ENCODE peak calls at places on chromosomes 13 and 19, in eight cellular contexts. One of them, this sample, is unnamed.

GRCh38 chr19:9847087-9847671 is 12.1 kb downstream of the PIN1 start:
- DNase-seq in upper lobe of left lung: peak
- DNase-seq in MCF 10A: peak
- DNase-seq in GM23338: peak
- DNase-seq in body of pancreas: peak
- DNase-seq in WTC11: peak
- DNase-seq in uterus: peak
- DNase-seq in AG04449: peak
- DNase-seq in this sample: peak

GRCh38 chr19:4673216-4673615 is 3.1 kb upstream of the MYDGF start:
- DNase-seq in MCF 10A: no peak
- DNase-seq in AG04449: no peak
- DNase-seq in uterus: no peak
- DNase-seq in body of pancreas: no peak
- DNase-seq in WTC11: no peak
- DNase-seq in GM23338: no peak
- DNase-seq in upper lobe of left lung: no peak
- DNase-seq in this sample: no peak

GRCh38 chr13:51291341-51291740 is 48.1 kb upstream of the SERPINE3 start:
- DNase-seq in MCF 10A: peak
- DNase-seq in uterus: no peak
- DNase-seq in WTC11: no peak
- DNase-seq in body of pancreas: no peak
- DNase-seq in upper lobe of left lung: no peak
- DNase-seq in GM23338: no peak
- DNase-seq in AG04449: no peak
- DNase-seq in this sample: no peak

GRCh38 chr19:56110515-56111448 is 10.3 kb downstream of the ZNF787 start:
- DNase-seq in AG04449: no peak
- DNase-seq in WTC11: no peak
- DNase-seq in MCF 10A: no peak
- DNase-seq in GM23338: no peak
- DNase-seq in uterus: no peak
- DNase-seq in upper lobe of left lung: peak
- DNase-seq in body of pancreas: peak
- DNase-seq in this sample: peak

GRCh38 chr13:46542833-46543232 is 10.1 kb upstream of the LRCH1 start:
- DNase-seq in MCF 10A: no peak
- DNase-seq in WTC11: no peak
- DNase-seq in body of pancreas: no peak
- DNase-seq in upper lobe of left lung: no peak
- DNase-seq in GM23338: no peak
- DNase-seq in AG04449: no peak
- DNase-seq in uterus: no peak
- DNase-seq in this sample: no peak

GRCh38 chr13:93552596-93552995 is 326.0 kb downstream of the GPC6 start:
- DNase-seq in WTC11: no peak
- DNase-seq in upper lobe of left lung: no peak
- DNase-seq in AG04449: no peak
- DNase-seq in uterus: no peak
- DNase-seq in MCF 10A: no peak
- DNase-seq in GM23338: peak
- DNase-seq in body of pancreas: no peak
- DNase-seq in this sample: no peak

GRCh38 chr19:5621945-5622464 is 571 bp downstream of the SAFB2 start:
- DNase-seq in WTC11: no peak
- DNase-seq in upper lobe of left lung: no peak
- DNase-seq in GM23338: peak
- DNase-seq in AG04449: no peak
- DNase-seq in MCF 10A: peak
- DNase-seq in body of pancreas: peak
- DNase-seq in uterus: peak
- DNase-seq in this sample: no peak

GRCh38 chr13:112790735-112791641 is 101.2 kb downstream of the ATP11A start:
- DNase-seq in body of pancreas: no peak
- DNase-seq in WTC11: peak
- DNase-seq in uterus: peak
- DNase-seq in GM23338: no peak
- DNase-seq in AG04449: no peak
- DNase-seq in MCF 10A: no peak
- DNase-seq in upper lobe of left lung: peak
- DNase-seq in this sample: no peak

GRCh38 chr13:66415444-66415843 is 814.7 kb downstream of the PCDH9 start:
- DNase-seq in WTC11: no peak
- DNase-seq in GM23338: no peak
- DNase-seq in MCF 10A: no peak
- DNase-seq in uterus: no peak
- DNase-seq in upper lobe of left lung: no peak
- DNase-seq in body of pancreas: no peak
- DNase-seq in AG04449: no peak
- DNase-seq in this sample: no peak

GRCh38 chr13:95641961-95642621 is 2.4 kb downstream of the DZIP1 start:
- DNase-seq in uterus: peak
- DNase-seq in upper lobe of left lung: peak
- DNase-seq in AG04449: no peak
- DNase-seq in body of pancreas: peak
- DNase-seq in GM23338: peak
- DNase-seq in MCF 10A: no peak
- DNase-seq in WTC11: peak
- DNase-seq in this sample: peak

GRCh38 chr19:45472557-45473365 is 5.0 kb downstream of the FOSB start:
- DNase-seq in body of pancreas: no peak
- DNase-seq in AG04449: no peak
- DNase-seq in MCF 10A: no peak
- DNase-seq in upper lobe of left lung: peak
- DNase-seq in uterus: no peak
- DNase-seq in GM23338: peak
- DNase-seq in WTC11: no peak
- DNase-seq in this sample: no peak

DNA sequence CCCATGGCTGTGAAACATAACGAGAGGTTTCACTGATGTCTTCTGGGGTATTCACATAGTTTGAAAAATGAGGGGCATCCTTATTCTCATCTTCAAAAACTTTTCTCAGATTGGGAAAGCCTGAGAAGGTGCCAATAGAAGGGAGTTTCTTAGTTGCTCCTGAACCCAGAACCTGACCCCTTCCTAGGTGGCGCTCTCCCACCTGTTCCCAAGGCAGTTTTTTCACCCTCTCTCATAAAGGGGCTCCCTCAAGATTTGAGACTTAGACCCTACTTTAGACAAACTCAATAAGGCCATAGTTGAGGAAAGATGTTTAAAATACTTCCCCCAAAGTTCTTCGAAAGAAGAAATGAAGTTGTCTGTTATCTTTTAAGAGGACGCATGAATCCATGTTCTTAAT is 142.2 kb downstream of the FGF9 start:
- DNase-seq in GM23338: peak
- DNase-seq in upper lobe of left lung: no peak
- DNase-seq in WTC11: peak
- DNase-seq in AG04449: no peak
- DNase-seq in uterus: no peak
- DNase-seq in MCF 10A: no peak
- DNase-seq in body of pancreas: no peak
- DNase-seq in this sample: no peak
- TF ChIP-seq CTCF in GM23338: peak
- TF ChIP-seq CTCF in upper lobe of left lung: no peak
- TF ChIP-seq CTCF in WTC11: no peak
- TF ChIP-seq CTCF in AG04449: no peak
- TF ChIP-seq CTCF in uterus: no peak
- TF ChIP-seq CTCF in MCF 10A: no peak
- TF ChIP-seq CTCF in body of pancreas: no peak
- TF ChIP-seq CTCF in this sample: no peak

GRCh38 chr13:55244991-55245644 is 1895.6 kb upstream of the PRR20A start:
- DNase-seq in MCF 10A: peak
- DNase-seq in WTC11: peak
- DNase-seq in AG04449: no peak
- DNase-seq in body of pancreas: peak
- DNase-seq in uterus: no peak
- DNase-seq in upper lobe of left lung: no peak
- DNase-seq in GM23338: peak
- DNase-seq in this sample: no peak
- TF ChIP-seq CTCF in MCF 10A: peak
- TF ChIP-seq CTCF in WTC11: peak
- TF ChIP-seq CTCF in AG04449: no peak
- TF ChIP-seq CTCF in body of pancreas: peak
- TF ChIP-seq CTCF in uterus: no peak
- TF ChIP-seq CTCF in upper lobe of left lung: no peak
- TF ChIP-seq CTCF in GM23338: peak
- TF ChIP-seq CTCF in this sample: no peak

GRCh38 chr19:21358768-21359451 is at the start of gene ZNF738:
- DNase-seq in AG04449: peak
- DNase-seq in upper lobe of left lung: peak
- DNase-seq in MCF 10A: peak
- DNase-seq in GM23338: peak
- DNase-seq in uterus: peak
- DNase-seq in body of pancreas: peak
- DNase-seq in WTC11: peak
- DNase-seq in this sample: peak
- TF ChIP-seq CTCF in AG04449: no peak
- TF ChIP-seq CTCF in upper lobe of left lung: no peak
- TF ChIP-seq CTCF in MCF 10A: no peak
- TF ChIP-seq CTCF in GM23338: no peak
- TF ChIP-seq CTCF in uterus: no peak
- TF ChIP-seq CTCF in body of pancreas: no peak
- TF ChIP-seq CTCF in WTC11: no peak
- TF ChIP-seq CTCF in this sample: no peak

GRCh38 chr13:79806821-79807220 is 325.9 kb downstream of the NDFIP2 start:
- DNase-seq in WTC11: no peak
- DNase-seq in upper lobe of left lung: no peak
- DNase-seq in body of pancreas: no peak
- DNase-seq in uterus: no peak
- DNase-seq in GM23338: no peak
- DNase-seq in MCF 10A: no peak
- DNase-seq in AG04449: no peak
- DNase-seq in this sample: no peak
- TF ChIP-seq CTCF in WTC11: no peak
- TF ChIP-seq CTCF in upper lobe of left lung: no peak
- TF ChIP-seq CTCF in body of pancreas: no peak
- TF ChIP-seq CTCF in uterus: no peak
- TF ChIP-seq CTCF in GM23338: no peak
- TF ChIP-seq CTCF in MCF 10A: no peak
- TF ChIP-seq CTCF in AG04449: no peak
- TF ChIP-seq CTCF in this sample: peak

DNA sequence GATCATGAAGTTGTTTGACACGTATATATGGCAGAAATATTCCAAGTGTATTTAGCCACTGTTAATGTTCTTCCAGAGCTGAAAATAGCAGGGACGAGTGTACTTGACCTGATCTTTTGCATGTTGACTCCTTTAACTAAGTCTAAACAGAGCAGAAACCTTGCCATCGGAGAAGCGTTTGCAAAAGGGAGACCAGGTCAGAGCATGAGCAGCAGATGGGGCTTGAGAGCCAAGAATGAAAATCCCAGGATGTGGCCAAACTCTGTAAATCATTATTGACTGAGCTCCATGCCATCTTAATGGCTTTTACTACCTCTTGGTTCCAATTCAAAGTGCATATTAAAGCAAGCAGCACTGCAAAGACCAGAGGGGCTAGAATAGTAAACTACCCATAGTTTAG is 55.5 kb downstream of the FAM216B start:
- DNase-seq in body of pancreas: peak
- DNase-seq in WTC11: no peak
- DNase-seq in upper lobe of left lung: no peak
- DNase-seq in AG04449: no peak
- DNase-seq in uterus: no peak
- DNase-seq in GM23338: peak
- DNase-seq in MCF 10A: peak
- DNase-seq in this sample: peak
- TF ChIP-seq CTCF in body of pancreas: peak
- TF ChIP-seq CTCF in WTC11: no peak
- TF ChIP-seq CTCF in upper lobe of left lung: no peak
- TF ChIP-seq CTCF in AG04449: peak
- TF ChIP-seq CTCF in uterus: peak
- TF ChIP-seq CTCF in GM23338: peak
- TF ChIP-seq CTCF in MCF 10A: no peak
- TF ChIP-seq CTCF in this sample: peak

DNA sequence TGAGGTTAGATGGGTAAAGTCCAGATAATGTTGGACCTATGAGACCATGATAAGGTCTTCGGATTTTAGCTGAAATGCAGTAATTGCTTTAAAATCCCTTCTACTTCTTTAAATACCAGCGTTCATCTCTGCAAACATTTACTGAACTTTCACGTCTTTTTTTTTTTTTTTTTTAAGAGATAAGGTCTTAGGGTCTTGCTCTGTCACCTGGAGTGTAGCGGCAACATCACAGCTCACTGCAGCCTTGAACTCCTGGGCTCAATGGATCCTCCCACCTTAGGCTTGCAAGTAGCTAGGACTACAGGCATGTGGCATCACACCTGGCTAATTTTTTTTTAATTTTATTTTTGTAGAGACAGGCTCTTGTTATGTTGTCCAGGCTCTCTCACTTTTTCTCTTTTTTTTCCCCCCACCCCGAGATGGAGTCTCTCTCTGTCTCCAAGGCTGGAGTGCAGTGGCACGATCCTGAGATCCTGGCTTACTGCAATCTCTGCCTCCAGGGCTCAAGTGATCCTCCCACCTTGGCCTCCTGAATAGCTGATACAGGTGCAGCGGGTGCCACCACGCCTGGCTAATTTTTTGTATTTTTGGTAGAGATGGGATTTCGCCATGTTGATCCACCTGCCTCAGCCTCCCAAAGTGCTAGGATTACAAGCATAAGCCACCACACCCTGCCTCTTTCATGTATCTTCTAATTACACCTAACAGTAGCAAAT is 4.2 kb upstream of the WBP4 start:
- DNase-seq in WTC11: no peak
- DNase-seq in MCF 10A: no peak
- DNase-seq in AG04449: no peak
- DNase-seq in GM23338: no peak
- DNase-seq in uterus: no peak
- DNase-seq in upper lobe of left lung: no peak
- DNase-seq in body of pancreas: no peak
- DNase-seq in this sample: no peak
- TF ChIP-seq CTCF in WTC11: no peak
- TF ChIP-seq CTCF in MCF 10A: no peak
- TF ChIP-seq CTCF in AG04449: no peak
- TF ChIP-seq CTCF in GM23338: no peak
- TF ChIP-seq CTCF in uterus: no peak
- TF ChIP-seq CTCF in upper lobe of left lung: no peak
- TF ChIP-seq CTCF in body of pancreas: no peak
- TF ChIP-seq CTCF in this sample: no peak

DNA sequence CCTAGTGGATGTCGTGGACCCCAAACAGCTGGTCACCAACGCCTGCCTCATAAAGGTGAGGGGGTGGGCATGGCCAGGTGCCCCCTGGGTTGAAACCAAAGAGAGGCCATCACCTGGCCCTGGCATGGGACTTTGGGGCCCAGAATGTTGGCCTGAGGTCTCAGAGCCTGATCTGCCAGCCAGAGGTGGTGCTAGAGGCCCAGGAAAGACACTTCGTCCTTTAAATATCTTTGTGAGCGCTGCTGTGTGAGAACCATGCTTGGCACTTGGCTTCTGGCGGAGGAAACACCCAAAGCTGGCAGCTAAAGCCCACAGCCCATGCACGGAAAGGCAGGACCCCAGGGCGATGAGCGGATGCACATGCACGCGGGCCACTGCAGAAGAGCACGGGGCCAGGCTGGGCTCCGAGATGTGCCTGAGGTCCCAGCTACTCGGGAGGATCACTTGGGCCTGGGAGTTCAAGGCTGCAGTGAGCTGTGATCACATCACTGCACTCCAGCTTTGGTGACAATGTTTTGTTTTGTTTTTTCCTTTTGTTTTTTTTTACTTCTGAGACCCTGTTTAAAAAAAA is 4.3 kb upstream of the ADM5 start:
- DNase-seq in upper lobe of left lung: peak
- DNase-seq in body of pancreas: no peak
- DNase-seq in WTC11: no peak
- DNase-seq in uterus: no peak
- DNase-seq in MCF 10A: no peak
- DNase-seq in AG04449: no peak
- DNase-seq in GM23338: no peak
- DNase-seq in this sample: no peak
- TF ChIP-seq CTCF in upper lobe of left lung: no peak
- TF ChIP-seq CTCF in body of pancreas: no peak
- TF ChIP-seq CTCF in WTC11: no peak
- TF ChIP-seq CTCF in uterus: no peak
- TF ChIP-seq CTCF in MCF 10A: peak
- TF ChIP-seq CTCF in AG04449: no peak
- TF ChIP-seq CTCF in GM23338: no peak
- TF ChIP-seq CTCF in this sample: no peak